ENCODE peak calls at places on chromosomes 3 and 15, in nine cellular contexts. V is nucleus accumbens; W is stimulated activated CD8-positive, alpha-beta memory T cell treated with anti-CD3 and anti-CD28 coated beads, Interleukin-4, amount 100 ng/mL, for 1 hour; O is nephron progenitor cell; B is colonic mucosa; K is CD8-positive, alpha-beta T cell; G is NAMALWA; R is left cardiac atrium; I is GDM1. P is an unnamed sample.

GRCh38 chr3:63995056-63995576 is 28.2 kb downstream of the PSMD6 start:
- DNase-seq in V (no peak), W (no peak), O (no peak), B (no peak), K (no peak), G (no peak), R (no peak), I (no peak), P (no peak)

GRCh38 chr15:82159922-82160321 is 102.6 kb downstream of the EFL1 start:
- DNase-seq in V (no peak), W (no peak), O (no peak), B (no peak), K (no peak), G (no peak), R (no peak), I (no peak), P (no peak)

GRCh38 chr15:74604983-74605809 is 10.4 kb upstream of the CLK3 start:
- DNase-seq in V (peak), W (no peak), O (no peak), B (no peak), K (no peak), G (no peak), R (no peak), I (no peak), P (no peak)

GRCh38 chr15:90021108-90021507 is 20.0 kb downstream of the ZNF710 start:
- DNase-seq in V (no peak), W (no peak), O (no peak), B (no peak), K (no peak), G (no peak), R (no peak), I (no peak), P (no peak)

GRCh38 chr3:185823280-185824044 is 1.4 kb downstream of the IGF2BP2 start:
- DNase-seq in V (no peak), W (no peak), O (peak), B (peak), K (no peak), G (peak), R (peak), I (peak), P (no peak)

GRCh38 chr15:64090527-64090926 is 3.1 kb downstream of the CIAO2A start:
- DNase-seq in V (no peak), W (no peak), O (no peak), B (no peak), K (no peak), G (peak), R (no peak), I (peak), P (no peak)

GRCh38 chr15:57607570-57608000 is 15.9 kb downstream of the MYZAP start:
- DNase-seq in V (no peak), W (no peak), O (no peak), B (peak), K (no peak), G (no peak), R (peak), I (no peak), P (no peak)

GRCh38 chr15:82545478-82545877 is 5.2 kb upstream of the RPS17 start:
- DNase-seq in V (no peak), W (no peak), O (no peak), B (no peak), K (no peak), G (no peak), R (no peak), I (no peak), P (no peak)

GRCh38 chr3:160006282-160007163 is 17.9 kb downstream of the IL12A start:
- DNase-seq in V (peak), W (no peak), O (peak), B (peak), K (no peak), G (peak), R (peak), I (peak), P (peak)

GRCh38 chr15:55401786-55402246 is 6.3 kb downstream of the CCPG1 start:
- DNase-seq in V (no peak), W (no peak), O (no peak), B (no peak), K (no peak), G (no peak), R (no peak), I (no peak), P (no peak)

GRCh38 chr3:102979682-102980378 is 545.0 kb downstream of the ZPLD1 start:
- DNase-seq in V (no peak), W (no peak), O (no peak), B (peak), K (no peak), G (no peak), R (peak), I (no peak), P (no peak)

GRCh38 chr15:70267879-70268278 is 170.2 kb upstream of the TLE3 start:
- DNase-seq in V (no peak), W (no peak), O (no peak), B (no peak), K (no peak), G (no peak), R (no peak), I (no peak), P (no peak)

P was measured in NK-92 treated with Interleukin-12 subunit alpha and Interleukin-12 subunit beta, amount 100 ng/mL, for 24 hours.